ENCODE peak calls at places on chromosomes 1 and 21, in five cellular contexts. One of them, this sample, is unnamed.

GRCh38 chr1:203663820-203664219 is 37.2 kb downstream of the ATP2B4 start:
- DNase-seq in NB4: peak; percentile 22
- DNase-seq in upper lobe of left lung: no peak
- DNase-seq in endothelial cell: no peak
- DNase-seq in GM20000: no peak
- DNase-seq in this sample: no peak

GRCh38 chr1:228284521-228284920 is 76.7 kb downstream of the OBSCN start:
- DNase-seq in NB4: no peak
- DNase-seq in upper lobe of left lung: no peak
- DNase-seq in GM20000: no peak
- DNase-seq in endothelial cell: no peak
- DNase-seq in this sample: no peak

GRCh38 chr1:227789881-227790400 is 25.5 kb upstream of the PRSS38 start:
- DNase-seq in GM20000: no peak
- DNase-seq in NB4: no peak
- DNase-seq in endothelial cell: no peak
- DNase-seq in upper lobe of left lung: no peak
- DNase-seq in this sample: no peak

GRCh38 chr1:100543640-100544039 is 5.7 kb downstream of the GPR88 start:
- DNase-seq in GM20000: peak; percentile 69
- DNase-seq in NB4: peak; percentile 76
- DNase-seq in endothelial cell: no peak
- DNase-seq in upper lobe of left lung: no peak
- DNase-seq in this sample: no peak

GRCh38 chr1:171663854-171664550 is 11.5 kb upstream of the MYOC start:
- DNase-seq in GM20000: no peak
- DNase-seq in NB4: no peak
- DNase-seq in endothelial cell: no peak
- DNase-seq in upper lobe of left lung: no peak
- DNase-seq in this sample: no peak

GRCh38 chr1:14980801-14981200 is 172.7 kb upstream of the TMEM51 start:
- DNase-seq in NB4: peak; percentile 8
- DNase-seq in upper lobe of left lung: no peak
- DNase-seq in endothelial cell: peak; percentile 16
- DNase-seq in GM20000: no peak
- DNase-seq in this sample: no peak

GRCh38 chr1:202199141-202199889 is 5.7 kb downstream of the LGR6 start:
- DNase-seq in upper lobe of left lung: peak; percentile 74
- DNase-seq in NB4: no peak
- DNase-seq in endothelial cell: no peak
- DNase-seq in GM20000: no peak
- DNase-seq in this sample: no peak

GRCh38 chr1:235297579-235297978 is 30.4 kb downstream of the ARID4B start:
- DNase-seq in upper lobe of left lung: no peak
- DNase-seq in NB4: no peak
- DNase-seq in endothelial cell: no peak
- DNase-seq in GM20000: peak; percentile 26
- DNase-seq in this sample: no peak

GRCh38 chr1:24709748-24710416 is 35.4 kb upstream of the CLIC4 start:
- DNase-seq in upper lobe of left lung: no peak
- DNase-seq in GM20000: no peak
- DNase-seq in NB4: no peak
- DNase-seq in endothelial cell: no peak
- DNase-seq in this sample: no peak

GRCh38 chr1:166410083-166410385 is 243.2 kb upstream of the FAM78B start:
- DNase-seq in endothelial cell: no peak
- DNase-seq in NB4: no peak
- DNase-seq in upper lobe of left lung: no peak
- DNase-seq in GM20000: no peak
- DNase-seq in this sample: no peak

GRCh38 chr1:21912038-21912758 is 24.9 kb downstream of the HSPG2 start:
- DNase-seq in upper lobe of left lung: no peak
- DNase-seq in endothelial cell: no peak
- DNase-seq in GM20000: no peak
- DNase-seq in NB4: no peak
- DNase-seq in this sample: no peak

GRCh38 chr1:54581621-54582035 is 33.6 kb downstream of the ACOT11 start:
- DNase-seq in GM20000: no peak
- DNase-seq in NB4: no peak
- DNase-seq in endothelial cell: no peak
- DNase-seq in upper lobe of left lung: peak; percentile 85
- DNase-seq in this sample: no peak

GRCh38 chr1:16628361-16629111 is 15.2 kb upstream of the NBPF1 start:
- DNase-seq in NB4: no peak
- DNase-seq in GM20000: no peak
- DNase-seq in upper lobe of left lung: peak; percentile 88
- DNase-seq in endothelial cell: no peak
- DNase-seq in this sample: peak; percentile 86

GRCh38 chr1:229342902-229343587 is at the start of gene CCSAP:
- DNase-seq in upper lobe of left lung: peak; percentile 94
- DNase-seq in endothelial cell: no peak
- DNase-seq in NB4: peak; percentile 77
- DNase-seq in GM20000: peak; percentile 75
- DNase-seq in this sample: no peak

GRCh38 chr1:110875216-110875731 is 2.3 kb downstream of the CD53 start:
- DNase-seq in endothelial cell: no peak
- DNase-seq in NB4: peak; percentile 79
- DNase-seq in GM20000: peak; percentile 55
- DNase-seq in upper lobe of left lung: no peak
- DNase-seq in this sample: no peak

GRCh38 chr1:237794071-237794470 is 96.7 kb downstream of the ZP4 start:
- DNase-seq in NB4: no peak
- DNase-seq in GM20000: no peak
- DNase-seq in endothelial cell: no peak
- DNase-seq in upper lobe of left lung: no peak
- DNase-seq in this sample: no peak

GRCh38 chr1:84780000-84780716 is 89.9 kb upstream of the SSX2IP start:
- DNase-seq in NB4: peak; percentile 96
- DNase-seq in upper lobe of left lung: no peak
- DNase-seq in endothelial cell: no peak
- DNase-seq in GM20000: no peak
- DNase-seq in this sample: no peak

GRCh38 chr1:157147906-157148717 is 9.9 kb upstream of the ETV3 start:
- DNase-seq in NB4: peak; percentile 62
- DNase-seq in endothelial cell: no peak
- DNase-seq in GM20000: no peak
- DNase-seq in upper lobe of left lung: no peak
- DNase-seq in this sample: no peak

GRCh38 chr1:47738560-47739182 is 258.5 kb downstream of the TRABD2B start:
- DNase-seq in endothelial cell: peak; percentile 79
- DNase-seq in GM20000: no peak
- DNase-seq in NB4: peak; percentile 20
- DNase-seq in upper lobe of left lung: no peak
- DNase-seq in this sample: no peak

GRCh38 chr1:9852410-9853301 is 28.9 kb upstream of the CLSTN1 start:
- DNase-seq in upper lobe of left lung: no peak
- DNase-seq in GM20000: no peak
- DNase-seq in endothelial cell: no peak
- DNase-seq in NB4: no peak
- DNase-seq in this sample: no peak

GRCh38 chr1:8570435-8570834 is 247.0 kb downstream of the RERE start:
- DNase-seq in endothelial cell: no peak
- DNase-seq in NB4: no peak
- DNase-seq in upper lobe of left lung: no peak
- DNase-seq in GM20000: no peak
- DNase-seq in this sample: no peak

GRCh38 chr1:25873120-25873519 is 2.4 kb downstream of the PAQR7 start:
- DNase-seq in NB4: peak; percentile 25
- DNase-seq in endothelial cell: no peak
- DNase-seq in upper lobe of left lung: no peak
- DNase-seq in GM20000: no peak
- DNase-seq in this sample: no peak

GRCh38 chr1:247367786-247368342 is 36.2 kb upstream of the ZNF496 start:
- DNase-seq in NB4: no peak
- DNase-seq in upper lobe of left lung: no peak
- DNase-seq in endothelial cell: no peak
- DNase-seq in GM20000: no peak
- DNase-seq in this sample: no peak

GRCh38 chr21:16535100-16535418 is 805.3 kb downstream of the USP25 start:
- DNase-seq in GM20000: no peak
- DNase-seq in NB4: no peak
- DNase-seq in upper lobe of left lung: no peak
- DNase-seq in endothelial cell: no peak
- DNase-seq in this sample: no peak

GRCh38 chr21:37368536-37369279 is 2.1 kb downstream of the DYRK1A start:
- DNase-seq in upper lobe of left lung: no peak
- DNase-seq in endothelial cell: no peak
- DNase-seq in NB4: peak; percentile 30
- DNase-seq in GM20000: no peak
- DNase-seq in this sample: no peak

GRCh38 chr1:30888391-30888790 is 20.2 kb downstream of the SDC3 start:
- DNase-seq in GM20000: no peak
- DNase-seq in NB4: no peak
- DNase-seq in endothelial cell: no peak
- DNase-seq in upper lobe of left lung: no peak
- DNase-seq in this sample: no peak

GRCh38 chr1:6033986-6034749 is 11.5 kb upstream of the KCNAB2 start:
- DNase-seq in upper lobe of left lung: no peak
- DNase-seq in NB4: peak; percentile 51
- DNase-seq in GM20000: no peak
- DNase-seq in endothelial cell: peak; percentile 82
- DNase-seq in this sample: no peak
- TF ChIP-seq CTCF in upper lobe of left lung: peak; percentile 58
- TF ChIP-seq CTCF in NB4: peak; percentile 46
- TF ChIP-seq CTCF in GM20000: peak; percentile 34
- TF ChIP-seq CTCF in endothelial cell: peak; percentile 90
- TF ChIP-seq CTCF in this sample: peak; percentile 84

GRCh38 chr1:3402258-3403010 is 52.0 kb upstream of the ARHGEF16 start:
- DNase-seq in upper lobe of left lung: peak; percentile 69
- DNase-seq in GM20000: no peak
- DNase-seq in endothelial cell: no peak
- DNase-seq in NB4: no peak
- DNase-seq in this sample: no peak

GRCh38 chr1:3404801-3405200 is 49.7 kb upstream of the ARHGEF16 start:
- DNase-seq in endothelial cell: no peak
- DNase-seq in NB4: no peak
- DNase-seq in GM20000: no peak
- DNase-seq in upper lobe of left lung: peak; percentile 71
- DNase-seq in this sample: no peak

GRCh38 chr1:3403011-3403345 is 51.5 kb upstream of the ARHGEF16 start:
- DNase-seq in endothelial cell: no peak
- DNase-seq in NB4: no peak
- DNase-seq in GM20000: no peak
- DNase-seq in upper lobe of left lung: peak; percentile 62
- DNase-seq in this sample: no peak

GRCh38 chr1:3404301-3404700 is 50.2 kb upstream of the ARHGEF16 start:
- DNase-seq in endothelial cell: no peak
- DNase-seq in GM20000: no peak
- DNase-seq in NB4: no peak
- DNase-seq in upper lobe of left lung: peak; percentile 79
- DNase-seq in this sample: no peak

DNA sequence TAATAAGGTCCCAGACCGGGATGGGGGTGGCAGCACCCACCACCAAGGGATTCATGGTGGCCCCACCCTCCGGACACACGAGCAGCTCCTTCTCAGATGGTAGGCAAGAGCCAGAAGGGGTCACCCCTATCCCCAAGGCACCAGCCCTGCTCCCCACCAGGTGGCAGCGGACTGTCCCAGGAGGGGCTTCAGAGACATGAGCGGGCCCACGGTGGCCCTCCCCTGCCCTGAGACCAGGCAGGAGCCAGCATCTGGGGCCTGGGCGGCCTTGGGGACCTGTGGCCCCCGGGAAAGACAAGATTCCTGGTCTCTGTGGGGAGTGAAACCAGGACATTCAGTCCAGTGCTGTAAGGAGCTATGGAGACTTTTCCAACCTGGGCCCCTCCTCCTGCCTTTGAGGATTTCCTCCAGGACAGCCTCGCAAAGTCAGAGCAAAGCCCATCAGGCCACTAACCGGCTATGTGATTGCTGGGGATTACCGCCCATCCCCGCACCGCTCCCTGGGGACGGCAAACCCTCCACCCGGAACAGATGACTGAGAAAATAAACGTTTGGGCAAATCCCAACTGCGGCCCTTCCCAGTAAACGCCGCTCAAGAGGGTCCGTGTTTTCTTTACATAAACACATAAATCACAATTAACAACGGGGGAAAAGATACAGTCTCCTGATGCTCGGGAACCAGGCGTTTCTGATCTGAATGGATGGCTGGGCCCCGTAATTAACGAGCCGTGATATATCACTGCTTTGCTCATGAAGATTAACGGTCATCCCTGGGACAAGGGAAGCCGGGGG is 50.9 kb upstream of the ARHGEF16 start:
- DNase-seq in GM20000: no peak
- DNase-seq in NB4: no peak
- DNase-seq in endothelial cell: peak; percentile 55
- DNase-seq in upper lobe of left lung: peak; percentile 57
- DNase-seq in this sample: no peak
- TF ChIP-seq CTCF in GM20000: no peak
- TF ChIP-seq CTCF in NB4: peak; percentile 30
- TF ChIP-seq CTCF in endothelial cell: peak; percentile 54
- TF ChIP-seq CTCF in upper lobe of left lung: no peak
- TF ChIP-seq CTCF in this sample: peak; percentile 65

GRCh38 chr1:193909406-193909805 is 723.0 kb upstream of the B3GALT2 start:
- DNase-seq in endothelial cell: no peak
- DNase-seq in GM20000: no peak
- DNase-seq in upper lobe of left lung: no peak
- DNase-seq in NB4: no peak
- DNase-seq in this sample: no peak
- TF ChIP-seq CTCF in endothelial cell: no peak
- TF ChIP-seq CTCF in GM20000: no peak
- TF ChIP-seq CTCF in upper lobe of left lung: no peak
- TF ChIP-seq CTCF in NB4: no peak
- TF ChIP-seq CTCF in this sample: no peak

GRCh38 chr21:23398726-23399125 is 2208.6 kb downstream of the MRPL39 start:
- DNase-seq in endothelial cell: no peak
- DNase-seq in GM20000: no peak
- DNase-seq in upper lobe of left lung: no peak
- DNase-seq in NB4: no peak
- DNase-seq in this sample: no peak

DNA sequence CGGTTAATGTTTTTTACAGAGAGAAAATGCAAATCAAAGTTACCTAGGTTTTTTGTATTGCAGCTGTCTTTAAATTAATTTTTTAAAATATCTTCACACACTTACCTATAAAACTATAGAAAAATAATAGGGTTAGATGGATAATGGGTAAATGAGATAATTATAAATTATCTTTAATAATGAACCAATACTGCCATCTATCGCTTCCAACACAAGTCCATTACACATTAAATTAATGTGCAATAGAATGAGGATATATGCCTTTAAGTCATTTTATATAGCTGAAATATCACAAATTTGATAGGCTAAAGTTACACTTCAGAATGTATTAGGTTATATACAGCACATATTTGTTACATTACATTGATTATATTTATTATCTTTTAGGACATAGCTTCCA is 2212.8 kb downstream of the MRPL39 start:
- DNase-seq in GM20000: no peak
- DNase-seq in endothelial cell: no peak
- DNase-seq in NB4: no peak
- DNase-seq in upper lobe of left lung: no peak
- DNase-seq in this sample: no peak
- TF ChIP-seq CTCF in GM20000: no peak
- TF ChIP-seq CTCF in endothelial cell: no peak
- TF ChIP-seq CTCF in NB4: no peak
- TF ChIP-seq CTCF in upper lobe of left lung: no peak
- TF ChIP-seq CTCF in this sample: no peak

This sample was measured in type B pancreatic cell.